ENCODE peak calls at places on chromosomes 2 and 18, in four cellular contexts. One of them, this sample, is unnamed.

GRCh38 chr18:48409591-48410094 is 460 bp upstream of the ZBTB7C start:
- DNase-seq in IMR-90: no peak
- DNase-seq in PC-3: no peak
- DNase-seq in OCI-LY7: no peak
- DNase-seq in this sample: peak; percentile 40

GRCh38 chr2:107694667-107695066 is 132.0 kb upstream of the RGPD4 start:
- DNase-seq in IMR-90: no peak
- DNase-seq in PC-3: no peak
- DNase-seq in OCI-LY7: no peak
- DNase-seq in this sample: no peak

GRCh38 chr2:160592401-160592800 is 98.8 kb upstream of the RBMS1 start:
- DNase-seq in IMR-90: no peak
- DNase-seq in PC-3: no peak
- DNase-seq in OCI-LY7: no peak
- DNase-seq in this sample: no peak

GRCh38 chr18:55372205-55372604 is 215.8 kb downstream of the TCF4 start:
- DNase-seq in IMR-90: no peak
- DNase-seq in PC-3: no peak
- DNase-seq in OCI-LY7: no peak
- DNase-seq in this sample: no peak

GRCh38 chr18:57733861-57734260 is 69.3 kb downstream of the ATP8B1 start:
- DNase-seq in IMR-90: no peak
- DNase-seq in PC-3: no peak
- DNase-seq in OCI-LY7: no peak
- DNase-seq in this sample: no peak

GRCh38 chr2:46296216-46296839 is 879 bp upstream of the EPAS1 start:
- DNase-seq in IMR-90: no peak
- DNase-seq in PC-3: peak; percentile 11
- DNase-seq in OCI-LY7: no peak
- DNase-seq in this sample: no peak

GRCh38 chr2:203016716-203017115 is 2.0 kb downstream of the NBEAL1 start:
- DNase-seq in IMR-90: no peak
- DNase-seq in PC-3: peak; percentile 12
- DNase-seq in OCI-LY7: no peak
- DNase-seq in this sample: no peak

GRCh38 chr2:112821142-112821541 is 15.4 kb downstream of the IL1B start:
- DNase-seq in IMR-90: no peak
- DNase-seq in PC-3: no peak
- DNase-seq in OCI-LY7: no peak
- DNase-seq in this sample: no peak

GRCh38 chr18:76931171-76931570 is 108.8 kb downstream of the ZNF236 start:
- DNase-seq in IMR-90: no peak
- DNase-seq in PC-3: no peak
- DNase-seq in OCI-LY7: no peak
- DNase-seq in this sample: no peak

GRCh38 chr2:159711562-159712193 is 628 bp upstream of the MARCHF7 start:
- DNase-seq in IMR-90: no peak
- DNase-seq in PC-3: no peak
- DNase-seq in OCI-LY7: no peak
- DNase-seq in this sample: no peak

GRCh38 chr2:119383410-119384140 is 16.8 kb downstream of the DBI start:
- DNase-seq in IMR-90: no peak
- DNase-seq in PC-3: no peak
- DNase-seq in OCI-LY7: peak; percentile 56
- DNase-seq in this sample: peak; percentile 33

GRCh38 chr2:17672583-17673317 is 80.9 kb downstream of the SMC6 start:
- DNase-seq in IMR-90: peak; percentile 79
- DNase-seq in PC-3: peak; percentile 69
- DNase-seq in OCI-LY7: no peak
- DNase-seq in this sample: no peak

GRCh38 chr2:236343400-236344161 is 79.4 kb upstream of the ASB18 start:
- DNase-seq in IMR-90: peak; percentile 75
- DNase-seq in PC-3: peak; percentile 79
- DNase-seq in OCI-LY7: peak; percentile 78
- DNase-seq in this sample: peak; percentile 82

GRCh38 chr18:48027401-48027931 is 97.0 kb upstream of the SMAD2 start:
- DNase-seq in IMR-90: no peak
- DNase-seq in PC-3: no peak
- DNase-seq in OCI-LY7: no peak
- DNase-seq in this sample: no peak

GRCh38 chr18:12028674-12029073 is 47.4 kb downstream of the IMPA2 start:
- DNase-seq in IMR-90: no peak
- DNase-seq in PC-3: no peak
- DNase-seq in OCI-LY7: no peak
- DNase-seq in this sample: no peak

GRCh38 chr2:69464575-69464974 is 27.3 kb upstream of the NFU1 start:
- DNase-seq in IMR-90: peak; percentile 80
- DNase-seq in PC-3: no peak
- DNase-seq in OCI-LY7: no peak
- DNase-seq in this sample: peak; percentile 61

GRCh38 chr2:19866741-19867140 is 35.0 kb downstream of the TTC32 start:
- DNase-seq in IMR-90: no peak
- DNase-seq in PC-3: no peak
- DNase-seq in OCI-LY7: no peak
- DNase-seq in this sample: no peak

GRCh38 chr2:168455692-168456525 is at the start of gene CERS6:
- DNase-seq in IMR-90: peak; percentile 90
- DNase-seq in PC-3: peak; percentile 93
- DNase-seq in OCI-LY7: no peak
- DNase-seq in this sample: peak; percentile 97

GRCh38 chr2:180622122-180622918 is 358.1 kb upstream of the UBE2E3 start:
- DNase-seq in IMR-90: peak; percentile 78
- DNase-seq in PC-3: peak; percentile 63
- DNase-seq in OCI-LY7: no peak
- DNase-seq in this sample: no peak

GRCh38 chr2:134866498-134867099 is 28.2 kb downstream of the ACMSD start:
- DNase-seq in IMR-90: peak; percentile 85
- DNase-seq in PC-3: peak; percentile 83
- DNase-seq in OCI-LY7: no peak
- DNase-seq in this sample: no peak

GRCh38 chr18:23712445-23712844 is 23.2 kb downstream of the LAMA3 start:
- DNase-seq in IMR-90: no peak
- DNase-seq in PC-3: peak; percentile 53
- DNase-seq in OCI-LY7: no peak
- DNase-seq in this sample: no peak

GRCh38 chr2:69280017-69280671 is 106.9 kb downstream of the GFPT1 start:
- DNase-seq in IMR-90: no peak
- DNase-seq in PC-3: no peak
- DNase-seq in OCI-LY7: no peak
- DNase-seq in this sample: no peak

GRCh38 chr18:37435996-37436395 is 129.6 kb downstream of the CELF4 start:
- DNase-seq in IMR-90: no peak
- DNase-seq in PC-3: no peak
- DNase-seq in OCI-LY7: no peak
- DNase-seq in this sample: no peak

GRCh38 chr2:237414056-237414661 is at the start of gene COL6A3:
- DNase-seq in IMR-90: peak; percentile 98
- DNase-seq in PC-3: no peak
- DNase-seq in OCI-LY7: no peak
- DNase-seq in this sample: peak; percentile 82

GRCh38 chr2:218370410-218371063 is 11.5 kb upstream of the SLC11A1 start:
- DNase-seq in IMR-90: peak; percentile 73
- DNase-seq in PC-3: no peak
- DNase-seq in OCI-LY7: peak; percentile 82
- DNase-seq in this sample: peak; percentile 58

GRCh38 chr2:201520201-201520600 is 68.7 kb downstream of the STRADB start:
- DNase-seq in IMR-90: peak; percentile 65
- DNase-seq in PC-3: no peak
- DNase-seq in OCI-LY7: no peak
- DNase-seq in this sample: no peak

GRCh38 chr2:105328281-105329196 is 996 bp downstream of the TGFBRAP1 start:
- DNase-seq in IMR-90: peak; percentile 50
- DNase-seq in PC-3: peak; percentile 30
- DNase-seq in OCI-LY7: peak; percentile 54
- DNase-seq in this sample: peak; percentile 24

GRCh38 chr2:231364961-231365810 is 30.3 kb upstream of the B3GNT7 start:
- DNase-seq in IMR-90: peak; percentile 89
- DNase-seq in PC-3: peak; percentile 98
- DNase-seq in OCI-LY7: peak; percentile 13
- DNase-seq in this sample: peak; percentile 82

GRCh38 chr2:168694173-168694572 is 108.3 kb upstream of the NOSTRIN start:
- DNase-seq in IMR-90: no peak
- DNase-seq in PC-3: no peak
- DNase-seq in OCI-LY7: no peak
- DNase-seq in this sample: no peak

GRCh38 chr2:120291464-120292311 is 39.0 kb downstream of the RALB start:
- DNase-seq in IMR-90: peak; percentile 49
- DNase-seq in PC-3: peak; percentile 95
- DNase-seq in OCI-LY7: no peak
- DNase-seq in this sample: no peak

GRCh38 chr2:111227716-111228141 is 107.0 kb downstream of the BCL2L11 start:
- DNase-seq in IMR-90: peak; percentile 65
- DNase-seq in PC-3: peak; percentile 37
- DNase-seq in OCI-LY7: no peak
- DNase-seq in this sample: no peak

GRCh38 chr2:240247868-240248820 is 107.7 kb upstream of the OTOS start:
- DNase-seq in IMR-90: no peak
- DNase-seq in PC-3: no peak
- DNase-seq in OCI-LY7: no peak
- DNase-seq in this sample: no peak

DNA sequence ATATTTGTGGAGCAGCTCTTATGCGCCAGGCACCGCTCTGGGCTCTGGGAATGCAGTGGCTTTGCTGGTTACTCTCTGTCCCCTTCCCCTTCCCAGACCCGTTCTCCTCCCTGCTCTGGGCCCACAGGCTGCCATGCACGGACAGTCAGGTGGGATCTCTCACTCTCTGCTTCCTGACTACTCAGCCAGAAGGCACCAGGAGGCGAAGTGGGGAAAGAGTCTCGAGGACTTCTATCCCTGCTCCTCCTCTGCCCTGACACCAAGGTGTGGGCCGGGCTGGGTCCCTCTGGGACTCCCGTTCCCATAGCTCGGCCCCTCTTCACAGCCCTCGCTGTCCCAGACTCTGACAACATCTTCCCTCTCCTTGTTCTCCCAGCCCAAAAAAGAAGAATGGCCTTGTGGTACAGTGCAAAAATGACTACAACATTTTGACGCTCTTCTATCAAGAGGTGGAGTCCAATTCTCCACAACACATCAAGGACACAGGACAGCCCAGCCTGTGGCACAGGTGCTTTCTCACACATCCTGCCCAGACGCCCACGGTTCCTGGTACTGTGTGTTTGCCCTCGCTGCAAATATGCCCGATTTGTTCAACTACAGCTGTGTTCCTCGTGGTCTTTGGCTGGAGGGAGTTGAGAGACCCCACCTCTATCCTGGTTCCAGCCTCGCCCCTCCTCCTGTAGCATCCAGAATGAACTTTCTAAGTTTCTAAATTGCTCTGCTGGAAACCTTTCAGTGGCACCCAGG is 14.0 kb upstream of the DUSP2 start:
- DNase-seq in IMR-90: no peak
- DNase-seq in PC-3: no peak
- DNase-seq in OCI-LY7: peak; percentile 66
- DNase-seq in this sample: no peak
- H2AFZ ChIP-seq in IMR-90: no peak overlapping the region
- H2AFZ ChIP-seq in PC-3: no peak overlapping the region
- H2AFZ ChIP-seq in OCI-LY7: peak overlapping the region; percentile 80
- H2AFZ ChIP-seq in this sample: no peak overlapping the region

DNA sequence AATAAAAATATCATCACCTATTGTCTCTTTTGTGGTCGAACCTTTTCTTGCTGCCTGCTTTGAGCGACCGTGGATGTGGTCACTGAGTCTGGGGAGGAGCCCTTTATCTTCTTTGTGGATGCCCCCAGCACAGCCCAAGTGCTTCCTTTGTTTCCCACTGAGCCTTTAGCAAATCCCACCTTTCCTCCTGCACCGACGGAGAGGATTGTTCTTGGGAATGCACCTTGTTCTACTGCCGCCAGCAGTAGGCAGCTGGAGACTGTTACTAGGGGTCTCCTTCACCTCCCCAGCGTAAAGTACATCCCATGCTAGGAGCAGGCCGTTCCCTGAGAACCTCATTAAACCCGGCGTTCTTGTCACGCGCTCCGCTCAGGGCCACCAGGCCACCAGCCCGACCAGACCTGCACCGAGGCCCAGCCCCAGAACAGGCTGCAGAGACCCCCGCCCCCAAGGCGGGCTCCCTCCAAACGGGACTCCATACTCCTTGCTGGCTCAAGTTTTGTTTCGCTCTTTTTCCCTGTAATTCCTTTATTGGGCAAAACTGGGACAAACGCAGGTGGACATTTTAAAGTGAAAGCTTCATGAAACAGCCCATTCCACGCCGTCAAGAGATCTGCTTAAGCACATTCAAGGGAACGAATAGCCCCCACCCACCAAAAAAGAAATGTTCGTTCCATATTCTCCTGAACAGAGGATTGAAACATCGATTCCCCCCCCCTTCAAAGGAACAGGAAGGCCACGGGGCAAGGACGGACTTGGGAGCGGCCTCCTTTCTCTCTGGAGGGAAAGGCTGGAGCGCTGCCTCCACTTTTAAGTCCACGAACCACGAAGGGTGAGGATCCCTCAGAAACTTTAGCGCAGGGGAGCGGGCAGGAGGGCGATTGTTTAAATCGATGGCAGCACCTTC is 1.1 kb upstream of the MAT2A start:
- DNase-seq in IMR-90: no peak
- DNase-seq in PC-3: peak; percentile 31
- DNase-seq in OCI-LY7: peak; percentile 67
- DNase-seq in this sample: peak; percentile 76
- TF ChIP-seq CTCF in IMR-90: no peak
- TF ChIP-seq CTCF in PC-3: no peak
- TF ChIP-seq CTCF in OCI-LY7: peak; percentile 42
- TF ChIP-seq CTCF in this sample: no peak

GRCh38 chr2:8676915-8677645 is 4.8 kb upstream of the ID2 start:
- DNase-seq in IMR-90: peak; percentile 9
- DNase-seq in PC-3: peak; percentile 38
- DNase-seq in OCI-LY7: no peak
- DNase-seq in this sample: peak; percentile 61
- H3K4me3 ChIP-seq in IMR-90: peak overlapping the region; percentile 7
- H3K4me3 ChIP-seq in PC-3: peak overlapping the region; percentile 77
- H3K4me3 ChIP-seq in OCI-LY7: no peak overlapping the region
- H3K4me3 ChIP-seq in this sample: peak overlapping the region; percentile 32

DNA sequence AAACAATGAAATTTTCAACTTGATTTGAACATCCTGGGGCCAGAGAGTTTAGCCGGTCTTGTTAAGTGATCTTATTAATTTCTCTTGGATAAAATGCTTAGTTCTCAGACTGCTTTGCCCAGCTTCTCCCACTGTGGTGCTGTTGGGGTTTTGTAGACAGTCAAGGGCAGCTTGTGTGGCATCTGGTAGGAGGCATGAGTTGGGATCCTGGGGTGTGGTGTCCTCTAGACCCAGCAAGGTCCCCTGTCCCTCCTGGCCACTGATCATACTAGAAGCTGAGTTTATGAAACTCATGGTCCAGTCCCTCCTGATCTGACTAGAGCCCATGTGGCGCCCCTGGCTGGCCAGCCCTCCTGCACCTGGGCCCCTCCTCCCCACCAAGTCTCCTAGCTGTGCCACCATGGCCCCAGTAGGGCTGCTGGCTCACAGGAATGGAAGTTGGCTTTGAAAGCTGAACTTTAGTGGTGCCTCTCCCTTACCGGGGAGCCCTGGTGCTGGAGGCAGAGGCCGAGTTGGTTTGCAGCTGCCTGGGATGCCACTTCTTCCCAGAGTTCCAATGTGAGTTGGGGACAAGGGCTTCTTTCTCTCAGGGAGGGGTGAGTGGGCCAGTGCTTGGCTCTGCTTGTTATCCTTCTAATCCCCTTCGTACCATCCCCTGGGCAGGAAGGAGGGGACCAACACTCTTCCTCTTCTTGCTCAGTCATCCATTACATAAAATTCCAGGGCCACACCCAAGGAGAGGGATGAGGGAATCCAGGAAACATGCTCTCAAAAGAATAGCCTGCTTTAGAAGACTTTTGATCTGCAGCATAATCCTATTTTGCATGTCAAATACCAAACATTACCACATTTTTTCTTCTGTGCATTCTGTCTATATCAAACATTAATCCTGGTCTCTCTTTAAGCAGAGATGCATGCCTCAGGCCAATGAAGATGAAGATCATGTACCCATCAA is 37.5 kb upstream of the HAAO start:
- DNase-seq in IMR-90: no peak
- DNase-seq in PC-3: peak; percentile 28
- DNase-seq in OCI-LY7: no peak
- DNase-seq in this sample: no peak
- H2AFZ ChIP-seq in IMR-90: peak overlapping the region; percentile 65
- H2AFZ ChIP-seq in PC-3: peak overlapping the region; percentile 24
- H2AFZ ChIP-seq in OCI-LY7: no peak overlapping the region
- H2AFZ ChIP-seq in this sample: no peak overlapping the region

This sample was measured in hepatocyte.